ENCODE peak calls at places on chromosomes 6 and 20, in nine cellular contexts. R, E, C, M, W, O, G, Q and Z are unnamed samples.

GRCh38 chr20:52469143-52469542 is 277.6 kb upstream of the ZFP64 start:
- DNase-seq in E (no peak), W (no peak), G (no peak), Q (no peak), O (no peak), R (no peak), M (no peak), C (no peak), Z (no peak)

GRCh38 chr6:146194434-146194833 is 165.6 kb downstream of the GRM1 start:
- DNase-seq in G (no peak), Q (no peak), O (no peak), W (no peak), E (no peak), R (no peak), C (no peak), M (no peak), Z (no peak)

GRCh38 chr20:46683939-46684750 is 5.1 kb downstream of the TP53RK start:
- DNase-seq in Q (no peak), O (peak), E (no peak), W (peak), R (peak), G (no peak), C (peak), M (peak), Z (peak)

GRCh38 chr6:28710466-28711191 is 184.9 kb downstream of the GPX5 start:
- DNase-seq in C (no peak), G (peak), Q (peak), E (no peak), W (no peak), O (peak), M (no peak), R (no peak), Z (peak)

GRCh38 chr6:56992053-56992452 is 37.1 kb downstream of the BEND6 start:
- DNase-seq in O (no peak), M (no peak), Q (no peak), C (no peak), E (no peak), W (no peak), R (no peak), G (no peak), Z (no peak)

GRCh38 chr20:46371656-46372055 is 34.8 kb downstream of the ELMO2 start:
- DNase-seq in E (no peak), Q (no peak), R (no peak), M (peak), G (no peak), W (no peak), O (peak), C (no peak), Z (peak)

GRCh38 chr20:33654680-33655161 is 7.4 kb upstream of the C20orf144 start:
- DNase-seq in W (no peak), M (no peak), R (no peak), Q (no peak), C (peak), O (no peak), G (no peak), E (no peak), Z (no peak)

GRCh38 chr20:16476032-16476431 is 97.2 kb downstream of the KIF16B start:
- DNase-seq in E (no peak), W (no peak), Q (peak), O (peak), C (no peak), M (no peak), G (peak), R (no peak), Z (peak)

GRCh38 chr6:154249499-154250298 is 106.9 kb downstream of the IPCEF1 start:
- DNase-seq in G (no peak), E (no peak), O (no peak), M (no peak), C (no peak), Q (no peak), R (no peak), W (no peak), Z (no peak)

GRCh38 chr6:41372526-41373366 is 37.3 kb downstream of the NCR2 start:
- DNase-seq in O (no peak), M (no peak), Q (no peak), E (no peak), R (no peak), G (no peak), W (no peak), C (no peak), Z (no peak)
- H3K4me3 ChIP-seq in O (peak), M (peak), Q (peak), E (no peak), R (peak), G (peak), W (no peak), C (no peak), Z (no peak)

DNA sequence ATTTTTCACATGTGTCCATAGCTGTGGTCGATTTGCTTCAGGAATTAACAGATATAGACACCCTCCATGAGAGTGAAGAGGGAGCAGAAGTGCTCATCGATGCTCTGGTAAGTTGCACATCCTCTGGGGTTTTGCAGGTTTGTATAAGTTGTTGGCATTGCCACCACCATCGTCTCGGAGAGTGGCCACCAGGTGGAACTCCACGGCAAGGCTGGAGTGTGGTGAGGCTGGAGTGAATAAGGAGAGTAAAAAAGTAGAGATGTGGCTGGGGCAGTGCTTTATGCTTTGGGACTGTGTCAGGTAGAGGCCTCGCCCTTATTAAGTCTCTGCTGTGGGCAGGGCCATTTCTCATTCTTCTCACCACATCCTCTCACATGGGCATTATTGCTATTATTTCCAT is 63.7 kb downstream of the CTNNBL1 start:
- DNase-seq in W (no peak), M (no peak), G (no peak), E (no peak), Q (no peak), R (no peak), C (no peak), O (no peak), Z (no peak)
- TF ChIP-seq CTCF in W (no peak), M (no peak), G (no peak), E (peak), Q (peak), R (no peak), C (no peak), O (no peak), Z (no peak)

GRCh38 chr20:62645613-62646012 is 3.3 kb downstream of the SLCO4A1 start:
- DNase-seq in W (no peak), O (no peak), C (no peak), M (no peak), E (no peak), G (no peak), Q (no peak), R (no peak), Z (no peak)
- H3K4me3 ChIP-seq in W (peak), O (no peak), C (no peak), M (no peak), E (no peak), G (no peak), Q (no peak), R (no peak), Z (no peak)

GRCh38 chr6:25153079-25153478 is 126.1 kb upstream of the CARMIL1 start:
- DNase-seq in R (no peak), E (no peak), M (no peak), C (no peak), W (no peak), G (no peak), Q (no peak), O (no peak), Z (no peak)
- TF ChIP-seq CTCF in R (no peak), E (no peak), M (no peak), C (no peak), W (no peak), G (no peak), Q (no peak), O (no peak), Z (no peak)

DNA sequence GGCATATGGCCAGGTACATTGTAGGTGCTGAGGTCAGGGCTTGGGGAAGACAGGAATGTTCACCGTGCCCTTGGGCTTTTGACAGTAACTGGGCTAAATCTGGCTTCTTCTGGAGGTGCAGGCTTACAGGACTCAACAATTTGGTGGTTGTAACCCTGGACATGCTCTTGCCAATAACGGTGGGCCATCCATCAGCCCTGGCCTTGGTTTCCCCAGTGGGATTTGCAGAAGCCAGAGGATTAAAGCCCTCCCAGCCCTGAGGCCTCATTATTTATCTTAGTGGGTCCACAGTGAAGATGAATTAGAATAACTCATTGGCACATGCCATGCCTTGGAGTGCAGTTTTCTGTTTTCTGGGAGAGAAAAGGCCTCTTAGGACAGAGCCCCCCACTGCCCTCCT is 44.0 kb downstream of the TOX2 start:
- DNase-seq in Q (no peak), G (no peak), O (no peak), W (no peak), C (no peak), R (no peak), M (no peak), E (no peak), Z (no peak)
- H3K4me3 ChIP-seq in Q (no peak), G (no peak), O (no peak), W (no peak), C (no peak), R (no peak), M (no peak), E (no peak), Z (no peak)

GRCh38 chr6:26258199-26258977 is 106.6 kb upstream of the BTN3A2 start:
- DNase-seq in W (no peak), C (no peak), M (no peak), G (no peak), O (peak), R (no peak), Q (peak), E (no peak), Z (peak)
- TF ChIP-seq CTCF in W (no peak), C (no peak), M (no peak), G (no peak), O (no peak), R (no peak), Q (peak), E (peak), Z (peak)

GRCh38 chr6:128557086-128557485 is 36.7 kb upstream of the PTPRK start:
- DNase-seq in M (no peak), E (no peak), R (no peak), O (peak), C (no peak), G (no peak), W (no peak), Q (no peak), Z (no peak)
- H3K4me3 ChIP-seq in M (no peak), E (no peak), R (no peak), O (no peak), C (no peak), G (no peak), W (no peak), Q (no peak), Z (no peak)